ENCODE peak calls at places on chromosomes 2 and 18, in four cellular contexts. K is heart left ventricle, M is psoas muscle, X is GM23338. R is an unnamed sample.
A peak's percentile ranks its signal among the peaks of the same experiment; 100 is the strongest.

GRCh38 chr2:47041065-47041464 is 114.0 kb downstream of the STPG4 start:
- DNase-seq in K (peak; percentile 66), M (peak; percentile 90), X (no peak), R (peak; percentile 70)

GRCh38 chr2:86285981-86286380 is 51.4 kb downstream of the REEP1 start:
- DNase-seq in K (no peak), M (no peak), X (no peak), R (no peak)

GRCh38 chr2:181955010-181955409 is 30.6 kb upstream of the PPP1R1C start:
- DNase-seq in K (no peak), M (no peak), X (no peak), R (no peak)

GRCh38 chr18:5974696-5975095 is 79.4 kb upstream of the TMEM200C start:
- DNase-seq in K (no peak), M (no peak), X (no peak), R (no peak)

GRCh38 chr18:58495634-58496033 is 133.3 kb downstream of the ALPK2 start:
- DNase-seq in K (no peak), M (no peak), X (no peak), R (no peak)

GRCh38 chr2:132256251-132256902 is 94.6 kb upstream of the ANKRD30BL start:
- DNase-seq in K (no peak), M (no peak), X (peak; percentile 48), R (no peak)

GRCh38 chr2:171235262-171235881 is 74.7 kb upstream of the TLK1 start:
- DNase-seq in K (no peak), M (no peak), X (no peak), R (no peak)

GRCh38 chr2:46876741-46877384 is 38.7 kb downstream of the MCFD2 start:
- DNase-seq in K (peak; percentile 52), M (no peak), X (peak; percentile 67), R (no peak)

GRCh38 chr2:202215179-202215578 is 23.2 kb downstream of the SUMO1 start:
- DNase-seq in K (no peak), M (no peak), X (no peak), R (no peak)

GRCh38 chr18:3655637-3656050 is 205.7 kb downstream of the TGIF1 start:
- DNase-seq in K (no peak), M (no peak), X (no peak), R (no peak)

GRCh38 chr2:220033546-220033945 is 406.1 kb downstream of the SLC4A3 start:
- DNase-seq in K (no peak), M (no peak), X (no peak), R (no peak)

GRCh38 chr2:69943841-69944604 is 17.4 kb downstream of the ASPRV1 start:
- DNase-seq in K (no peak), M (no peak), X (no peak), R (no peak)

GRCh38 chr18:61955644-61956043 is 62.8 kb upstream of the RNF152 start:
- DNase-seq in K (no peak), M (no peak), X (no peak), R (no peak)

GRCh38 chr18:41416044-41416443 is 539.0 kb upstream of the PIK3C3 start:
- DNase-seq in K (no peak), M (no peak), X (no peak), R (no peak)

GRCh38 chr18:2522112-2522511 is 49.2 kb downstream of the METTL4 start:
- DNase-seq in K (no peak), M (no peak), X (no peak), R (no peak)

GRCh38 chr2:42288811-42289210 is 72.2 kb downstream of the COX7A2L start:
- DNase-seq in K (no peak), M (no peak), X (no peak), R (no peak)
- H3K27ac ChIP-seq in K (no peak overlapping the region), M (no peak overlapping the region), X (no peak overlapping the region), R (no peak overlapping the region)

GRCh38 chr2:82340578-82341053 is 2036.1 kb upstream of the LRRTM1 start:
- DNase-seq in K (no peak), M (no peak), X (no peak), R (no peak)
- H3K27ac ChIP-seq in K (no peak overlapping the region), M (no peak overlapping the region), X (no peak overlapping the region), R (no peak overlapping the region)

GRCh38 chr2:136178941-136179601 is 61.1 kb upstream of the CXCR4 start:
- DNase-seq in K (no peak), M (no peak), X (no peak), R (no peak)
- H3K27ac ChIP-seq in K (no peak overlapping the region), M (no peak overlapping the region), X (no peak overlapping the region), R (no peak overlapping the region)

GRCh38 chr2:176494949-176495353 is 225.7 kb downstream of the MTX2 start:
- DNase-seq in K (no peak), M (peak; percentile 79), X (no peak), R (peak; percentile 92)
- H3K27ac ChIP-seq in K (no peak overlapping the region), M (no peak overlapping the region), X (no peak overlapping the region), R (peak overlapping the region; percentile 1)

GRCh38 chr2:237485304-237485703 is 1.7 kb upstream of the MLPH start:
- DNase-seq in K (no peak), M (no peak), X (no peak), R (no peak)

GRCh38 chr2:237487496-237487895 is 445 bp downstream of the MLPH start:
- DNase-seq in K (no peak), M (no peak), X (no peak), R (no peak)

GRCh38 chr2:237486819-237487448 is at the start of gene MLPH:
- DNase-seq in K (no peak), M (peak; percentile 71), X (peak; percentile 67), R (no peak)

GRCh38 chr2:237486334-237486818 is 675 bp upstream of the MLPH start:
- DNase-seq in K (no peak), M (no peak), X (peak; percentile 59), R (no peak)

DNA sequence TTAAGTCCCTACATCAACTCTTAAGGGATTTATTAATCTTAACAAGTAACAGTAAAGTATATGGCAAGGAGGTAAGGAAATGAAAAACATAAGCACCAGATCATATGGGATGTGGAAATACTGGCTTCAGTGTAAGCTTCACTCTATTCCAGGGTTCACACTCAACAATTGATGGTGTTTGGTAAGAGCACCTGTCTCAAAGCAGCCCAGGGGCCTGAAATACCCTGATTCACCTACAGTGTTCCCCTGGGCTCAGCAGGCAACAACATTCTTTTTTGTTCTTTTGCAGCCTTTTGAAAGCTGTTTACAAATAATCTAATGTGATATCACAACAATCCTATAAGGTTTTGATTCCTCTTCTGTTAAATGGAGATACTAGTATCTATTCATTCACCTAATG is 1.2 kb upstream of the MLPH start:
- DNase-seq in K (no peak), M (no peak), X (peak; percentile 50), R (no peak)
- H3K27ac ChIP-seq in K (no peak overlapping the region), M (no peak overlapping the region), X (no peak overlapping the region), R (peak overlapping the region; percentile 92)

GRCh38 chr2:150609831-150610582 is 122.5 kb upstream of the RND3 start:
- DNase-seq in K (no peak), M (no peak), X (no peak), R (no peak)

GRCh38 chr2:150608341-150608740 is 120.9 kb upstream of the RND3 start:
- DNase-seq in K (no peak), M (no peak), X (no peak), R (no peak)

GRCh38 chr2:150605664-150606063 is 118.2 kb upstream of the RND3 start:
- DNase-seq in K (no peak), M (no peak), X (no peak), R (no peak)

GRCh38 chr2:150607471-150607870 is 120.0 kb upstream of the RND3 start:
- DNase-seq in K (no peak), M (no peak), X (no peak), R (no peak)

DNA sequence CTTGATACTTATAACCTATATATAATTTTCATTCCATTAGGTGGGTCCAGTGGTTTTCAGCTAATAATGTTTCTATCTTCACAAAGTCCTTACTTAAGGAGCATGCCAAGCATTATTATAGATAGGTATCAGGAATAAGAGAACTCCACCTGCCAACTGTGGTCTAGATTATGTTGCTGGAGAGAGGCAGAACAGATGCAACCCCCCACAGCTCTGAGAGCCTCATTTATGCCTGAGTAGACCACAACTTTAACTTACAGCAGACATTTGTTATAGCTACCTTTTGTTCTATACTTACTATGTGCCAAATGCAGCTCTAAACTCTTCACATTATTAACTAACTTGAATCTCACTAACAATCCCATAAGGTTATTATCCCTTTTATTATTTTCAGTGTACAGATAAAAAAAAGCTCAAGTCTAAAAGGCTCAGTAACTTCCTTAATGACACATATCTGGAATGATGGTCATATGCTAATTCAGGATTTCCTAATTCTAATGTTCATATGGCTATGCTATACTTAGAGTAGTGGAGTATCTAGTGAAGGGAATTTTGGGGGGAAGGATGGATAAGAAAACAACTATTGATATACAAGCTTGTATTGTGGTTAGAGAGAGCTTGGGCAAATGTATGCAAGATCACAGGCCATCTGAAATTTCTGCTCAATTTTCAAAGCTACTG is 119.1 kb upstream of the RND3 start:
- DNase-seq in K (no peak), M (no peak), X (no peak), R (no peak)
- H3K27ac ChIP-seq in K (no peak overlapping the region), M (no peak overlapping the region), X (no peak overlapping the region), R (no peak overlapping the region)

DNA sequence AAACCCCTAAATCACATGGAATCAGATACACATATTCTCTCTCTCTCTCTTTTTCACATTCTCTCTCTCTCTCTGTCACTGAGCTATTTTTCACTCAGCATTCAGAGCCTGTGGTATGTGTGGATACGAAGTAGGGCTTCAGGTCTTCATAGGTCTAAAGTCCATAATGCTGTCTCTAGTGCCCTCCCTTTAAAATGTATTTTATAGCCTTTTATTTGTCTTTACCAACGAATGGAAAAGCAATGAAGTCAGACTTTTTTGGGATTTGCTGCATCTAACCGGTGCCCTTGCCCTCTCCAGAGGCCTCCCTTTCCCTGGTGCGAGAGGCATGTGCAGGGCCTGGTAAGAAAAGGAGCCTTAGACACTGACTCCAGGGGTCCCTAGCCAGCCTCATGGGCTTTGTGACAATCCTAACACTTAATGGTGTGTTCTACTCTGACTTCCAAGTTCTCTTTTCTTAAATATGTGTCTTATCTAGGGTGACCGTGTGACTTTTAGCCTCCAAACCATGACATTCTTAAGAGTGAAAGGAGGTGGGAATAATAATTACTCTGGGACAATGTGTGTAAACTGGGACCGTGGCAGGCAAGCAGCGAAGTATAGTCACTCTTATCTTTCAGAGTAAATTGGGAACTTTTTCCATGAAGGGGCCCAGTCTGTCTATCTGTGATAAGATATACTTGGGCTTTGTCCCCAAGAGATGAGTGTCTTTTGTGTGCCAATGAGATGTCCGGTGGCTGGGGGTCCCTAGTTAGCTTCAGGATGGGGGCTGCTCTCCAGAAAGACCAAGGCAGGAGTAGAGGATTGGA is 101.1 kb downstream of the B3GNT2 start:
- DNase-seq in K (no peak), M (no peak), X (no peak), R (no peak)
- H3K27ac ChIP-seq in K (no peak overlapping the region), M (no peak overlapping the region), X (no peak overlapping the region), R (no peak overlapping the region)

R was measured in right atrium auricular region.